ENCODE peak calls at places on chromosomes 1 and 21, in eight cellular contexts. I is GM10248; J is retinal pigment epithelial cell; P is choroid plexus epithelial cell; H is stimulated activated CD4-positive, alpha-beta T cell treated with anti-CD3 and anti-CD28 coated beads, Interleukin-4, amount 100 ng/mL, for 48 hours; G is activated naive CD4-positive, alpha-beta T cell; D is NCI-H1092; K is HTR-8/SVneo. S is an unnamed sample.
A peak's percentile ranks its signal among the peaks of the same experiment; 100 is the strongest.

GRCh38 chr1:59204001-59204400 is 92.9 kb upstream of the FGGY start:
- DNase-seq in I (no peak), J (no peak), P (peak; percentile 63), H (no peak), G (no peak), D (no peak), K (no peak), S (peak; percentile 41)

GRCh38 chr1:8077120-8077573 is 51.0 kb upstream of the ERRFI1 start:
- DNase-seq in I (no peak), J (no peak), P (peak; percentile 95), H (no peak), G (no peak), D (no peak), K (no peak), S (peak; percentile 99)

GRCh38 chr1:248905949-248906740 is at the start of gene PGBD2:
- DNase-seq in I (peak; percentile 98), J (peak; percentile 68), P (peak; percentile 96), H (peak; percentile 97), G (peak; percentile 98), D (peak; percentile 90), K (peak; percentile 88), S (peak; percentile 90)

GRCh38 chr1:91015358-91015780 is 6.5 kb downstream of the ZNF644 start:
- DNase-seq in I (no peak), J (no peak), P (no peak), H (no peak), G (no peak), D (no peak), K (no peak), S (no peak)

GRCh38 chr1:25727819-25728286 is 72.1 kb upstream of the SELENON start:
- DNase-seq in I (no peak), J (no peak), P (peak; percentile 65), H (no peak), G (no peak), D (peak; percentile 85), K (no peak), S (peak; percentile 57)

GRCh38 chr1:24970399-24970753 is 40.3 kb upstream of the RUNX3 start:
- DNase-seq in I (no peak), J (no peak), P (peak; percentile 68), H (no peak), G (no peak), D (no peak), K (peak; percentile 55), S (peak; percentile 74)

GRCh38 chr1:45244660-45245059 is 38.3 kb upstream of the ZSWIM5 start:
- DNase-seq in I (no peak), J (no peak), P (no peak), H (no peak), G (no peak), D (no peak), K (no peak), S (no peak)

GRCh38 chr1:107480548-107480947 is 339.7 kb downstream of the NTNG1 start:
- DNase-seq in I (peak; percentile 38), J (no peak), P (peak; percentile 10), H (no peak), G (no peak), D (no peak), K (no peak), S (no peak)

GRCh38 chr1:109255673-109256072 is 6.3 kb downstream of the CELSR2 start:
- DNase-seq in I (no peak), J (no peak), P (no peak), H (no peak), G (no peak), D (no peak), K (no peak), S (no peak)

GRCh38 chr1:219414250-219414649 is 198.7 kb downstream of the ZC3H11B start:
- DNase-seq in I (no peak), J (no peak), P (no peak), H (no peak), G (no peak), D (no peak), K (no peak), S (no peak)

GRCh38 chr1:56644941-56645662 is at the start of gene PRKAA2:
- DNase-seq in I (peak; percentile 31), J (no peak), P (no peak), H (no peak), G (no peak), D (peak; percentile 26), K (peak; percentile 7), S (peak; percentile 56)

GRCh38 chr1:86318431-86318830 is 77.7 kb downstream of the ODF2L start:
- DNase-seq in I (no peak), J (no peak), P (no peak), H (no peak), G (no peak), D (no peak), K (no peak), S (no peak)

GRCh38 chr1:84998642-84999280 is 1.8 kb upstream of the MCOLN2 start:
- DNase-seq in I (no peak), J (no peak), P (peak; percentile 74), H (no peak), G (no peak), D (no peak), K (peak; percentile 5), S (peak; percentile 17)

GRCh38 chr1:167223144-167224103 is 2.7 kb downstream of the POU2F1 start:
- DNase-seq in I (no peak), J (no peak), P (no peak), H (no peak), G (no peak), D (no peak), K (peak; percentile 51), S (peak; percentile 33)

GRCh38 chr1:19368964-19369363 is 56.8 kb downstream of the SLC66A1 start:
- DNase-seq in I (no peak), J (no peak), P (no peak), H (no peak), G (no peak), D (no peak), K (no peak), S (no peak)

GRCh38 chr1:65113298-65113697 is 34.7 kb upstream of the AK4 start:
- DNase-seq in I (no peak), J (no peak), P (no peak), H (no peak), G (no peak), D (no peak), K (no peak), S (no peak)

GRCh38 chr21:39575778-39576177 is 37.0 kb upstream of the B3GALT5 start:
- DNase-seq in I (no peak), J (peak; percentile 54), P (peak; percentile 31), H (no peak), G (no peak), D (no peak), K (no peak), S (no peak)

GRCh38 chr1:38657441-38657840 is 202.1 kb downstream of the RRAGC start:
- DNase-seq in I (no peak), J (no peak), P (no peak), H (no peak), G (no peak), D (no peak), K (no peak), S (no peak)

GRCh38 chr1:100261686-100262085 is 4.3 kb upstream of the RTCA start:
- DNase-seq in I (no peak), J (no peak), P (no peak), H (no peak), G (no peak), D (no peak), K (no peak), S (no peak)

GRCh38 chr1:154423303-154423987 is 18.3 kb downstream of the IL6R start:
- DNase-seq in I (no peak), J (no peak), P (peak; percentile 32), H (no peak), G (no peak), D (no peak), K (no peak), S (peak; percentile 33)

S was measured in mesenchymal stem cell.